ENCODE peak calls at places on chromosomes 3 and 15, in nine cellular contexts. D is islet precursor cell; Q is choroid plexus epithelial cell; I is CD8-positive, alpha-beta T cell; S is iris pigment epithelial cell; W is OCI-LY7; N is nucleus accumbens; M is aorta; T is posterior cingulate gyrus. B is an unnamed sample.

GRCh38 chr3:151765685-151766084 is 32.0 kb downstream of the AADACL2 start:
- DNase-seq in M (no peak), S (peak; percentile 37), W (no peak), T (no peak), I (no peak), N (no peak), D (no peak), Q (no peak), B (no peak)

GRCh38 chr15:39504812-39505211 is 76.1 kb upstream of the THBS1 start:
- DNase-seq in D (no peak), S (peak; percentile 86), T (no peak), Q (peak; percentile 81), N (no peak), I (no peak), M (no peak), W (no peak), B (peak; percentile 91)

GRCh38 chr3:182241777-182242556 is 530.2 kb downstream of the SOX2 start:
- DNase-seq in T (peak; percentile 41), D (peak; percentile 56), I (no peak), S (peak; percentile 41), Q (peak; percentile 3), N (peak; percentile 69), M (no peak), W (no peak), B (no peak)

GRCh38 chr3:144771401-144771870 is 799.8 kb downstream of the DIPK2A start:
- DNase-seq in Q (peak; percentile 97), N (no peak), W (no peak), S (no peak), T (no peak), D (no peak), I (no peak), M (no peak), B (no peak)

GRCh38 chr3:111845996-111846395 is 13.1 kb upstream of the PHLDB2 start:
- DNase-seq in M (no peak), W (no peak), T (no peak), I (no peak), N (no peak), D (no peak), S (peak; percentile 39), Q (peak; percentile 52), B (peak; percentile 76)

GRCh38 chr3:156729460-156730179 is 55.2 kb downstream of the TIPARP start:
- DNase-seq in I (no peak), W (no peak), M (no peak), S (no peak), T (no peak), D (peak; percentile 71), Q (no peak), N (no peak), B (no peak)

GRCh38 chr3:69944931-69945493 is 54.5 kb upstream of the SAMMSON start:
- DNase-seq in S (no peak), N (no peak), T (no peak), Q (no peak), I (no peak), D (no peak), W (no peak), M (no peak), B (no peak)

GRCh38 chr3:63343674-63344073 is 65.6 kb downstream of the SYNPR start:
- DNase-seq in N (no peak), T (peak; percentile 67), W (peak; percentile 4), M (peak; percentile 88), I (no peak), D (peak; percentile 97), Q (peak; percentile 98), S (peak; percentile 98), B (peak; percentile 92)

GRCh38 chr3:147943265-147943945 is 534.2 kb downstream of the ZIC1 start:
- DNase-seq in T (no peak), M (no peak), S (peak; percentile 93), I (no peak), N (no peak), W (no peak), D (peak; percentile 72), Q (peak; percentile 91), B (peak; percentile 93)